ENCODE peak calls at places on chromosomes 5 and 9, in nine cellular contexts. S, B, K, J, R, Z, T, A and P are unnamed samples. For H3K4me1, the result is how much of the 10 kb centered on the place peaks cover.

GRCh38 chr5:16737173-16737572 is 120.4 kb upstream of the RETREG1 start:
- DNase-seq in A (no peak), T (no peak), R (no peak), Z (no peak), S (no peak), J (no peak), B (no peak), K (no peak), P (no peak)

GRCh38 chr9:111298831-111299603 is 31.0 kb downstream of the OR2K2 start:
- DNase-seq in S (peak), K (peak), A (peak), R (no peak), Z (peak), B (peak), J (peak), T (peak), P (peak)

GRCh38 chr5:80193421-80193820 is 62.4 kb downstream of the SERINC5 start:
- DNase-seq in T (no peak), Z (no peak), J (no peak), S (no peak), R (no peak), B (no peak), K (no peak), A (no peak), P (no peak)

GRCh38 chr9:92607088-92607487 is 62.8 kb downstream of the IPPK start:
- DNase-seq in J (no peak), T (peak), R (no peak), K (peak), B (no peak), S (no peak), A (no peak), Z (no peak), P (peak)

GRCh38 chr5:1884638-1885475 is 2.1 kb upstream of the IRX4 start:
- DNase-seq in T (no peak), Z (no peak), J (no peak), K (no peak), B (no peak), R (no peak), A (peak), S (peak), P (peak)

GRCh38 chr5:112594060-112594850 is 143.4 kb upstream of the APC start:
- DNase-seq in Z (no peak), B (no peak), T (no peak), S (no peak), K (no peak), R (no peak), A (peak), J (peak), P (no peak)

GRCh38 chr9:7790022-7790818 is 9.4 kb downstream of the DMAC1 start:
- DNase-seq in T (no peak), J (peak), K (no peak), A (no peak), Z (no peak), B (no peak), R (no peak), S (no peak), P (no peak)

GRCh38 chr5:76291305-76292077 is 111.6 kb upstream of the IQGAP2 start:
- DNase-seq in R (no peak), Z (no peak), A (no peak), B (no peak), S (no peak), J (no peak), K (no peak), T (no peak), P (no peak)

GRCh38 chr5:120808135-120808534 is 344.0 kb downstream of the PRR16 start:
- DNase-seq in B (no peak), T (no peak), K (no peak), J (no peak), Z (no peak), A (no peak), S (no peak), R (no peak), P (no peak)

GRCh38 chr5:135719428-135720063 is 114.9 kb upstream of the SLC25A48 start:
- DNase-seq in Z (no peak), B (no peak), K (no peak), R (no peak), A (no peak), T (no peak), S (no peak), J (no peak), P (no peak)

GRCh38 chr9:120928720-120929389 is 2.3 kb upstream of the TRAF1 start:
- DNase-seq in J (peak), K (peak), T (peak), A (peak), S (peak), Z (peak), R (peak), B (peak), P (peak)
- TF ChIP-seq CTCF in J (no peak), K (peak), T (peak), A (no peak), S (peak), Z (peak), R (no peak), B (peak), P (no peak)

GRCh38 chr9:113582698-113583200 is 119.2 kb downstream of the RGS3 start:
- DNase-seq in K (no peak), R (no peak), Z (no peak), S (peak), T (no peak), B (no peak), J (no peak), A (no peak), P (no peak)
- H3K4me3 ChIP-seq in K (no peak), R (no peak), Z (no peak), S (no peak), T (no peak), B (no peak), J (no peak), A (no peak), P (no peak)

GRCh38 chr5:81849769-81850367 is 99.0 kb upstream of the SSBP2 start:
- DNase-seq in A (no peak), S (no peak), Z (no peak), T (no peak), K (no peak), R (no peak), J (no peak), B (no peak), P (no peak)
- H3K4me1 ChIP-seq in A (under half), S (under half), Z (under half), T (under half), K (under half), R (under half), J (under half), B (half or more), P (under half)

GRCh38 chr5:159440235-159440634 is 109.9 kb upstream of the IL12B start:
- DNase-seq in B (no peak), A (no peak), R (no peak), S (no peak), T (no peak), J (no peak), Z (no peak), K (no peak), P (no peak)
- TF ChIP-seq CTCF in B (no peak), A (no peak), R (no peak), S (no peak), T (no peak), J (no peak), Z (no peak), K (no peak), P (no peak)

DNA sequence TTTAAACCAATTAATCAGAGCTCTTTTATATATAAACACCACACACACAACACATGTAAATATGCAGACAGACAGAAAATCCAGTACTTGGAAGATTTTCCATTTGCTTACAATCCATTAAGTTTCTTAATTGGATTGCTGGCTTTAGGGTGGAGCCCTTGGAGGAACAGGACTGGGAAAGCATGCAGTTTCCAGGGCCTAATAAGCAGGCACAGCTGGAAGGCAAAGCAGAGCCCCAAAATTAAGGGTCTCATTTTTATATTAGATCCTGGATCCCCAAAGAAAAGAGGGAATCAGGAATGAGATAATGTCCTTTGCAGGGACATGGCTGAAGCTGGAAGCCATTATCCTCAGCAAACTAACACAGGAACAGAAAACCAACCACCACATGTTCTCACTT is 13.1 kb upstream of the SMC2 start:
- DNase-seq in J (no peak), T (no peak), A (no peak), Z (no peak), S (no peak), B (no peak), R (no peak), K (no peak), P (no peak)
- H3K4me3 ChIP-seq in J (no peak), T (no peak), A (no peak), Z (no peak), S (no peak), B (no peak), R (no peak), K (no peak), P (no peak)

GRCh38 chr5:157818368-157818767 is 40.6 kb downstream of the CLINT1 start:
- DNase-seq in Z (no peak), R (no peak), B (no peak), J (no peak), K (no peak), T (no peak), A (no peak), S (no peak), P (no peak)
- H3K4me1 ChIP-seq in Z (under half), R (under half), B (under half), J (under half), K (under half), T (under half), A (under half), S (under half), P (under half)